ENCODE peak calls at places on chromosome 21, in six cellular contexts. T, E, V, L, J and A are unnamed samples. For H3K36me3 and H3K9me3, the result is how much of the 10 kb centered on the place peaks cover.

GRCh38 chr21:38494688-38495087 is 3.6 kb downstream of the ERG start:
- DNase-seq in E (no peak), T (no peak), L (no peak), J (no peak), V (peak), A (peak)

GRCh38 chr21:42421018-42421793 is 17.5 kb downstream of the UBASH3A start:
- DNase-seq in L (no peak), V (no peak), J (no peak), E (no peak), T (no peak), A (no peak)

GRCh38 chr21:38115870-38116269 is 140.9 kb upstream of the KCNJ15 start:
- DNase-seq in J (no peak), T (no peak), L (no peak), V (no peak), E (no peak), A (no peak)

GRCh38 chr21:40736145-40736544 is 110.8 kb downstream of the DSCAM start:
- DNase-seq in T (no peak), V (no peak), J (no peak), E (no peak), L (no peak), A (no peak)

GRCh38 chr21:41321211-41321907 is 4.8 kb downstream of the FAM3B start:
- DNase-seq in E (no peak), J (no peak), L (peak), T (no peak), V (no peak), A (no peak)

GRCh38 chr21:36217711-36218110 is 61.1 kb downstream of the DOP1B start:
- DNase-seq in L (no peak), V (no peak), E (no peak), J (no peak), T (no peak), A (no peak)

GRCh38 chr21:38349111-38349746 is 92.4 kb downstream of the KCNJ15 start:
- DNase-seq in V (peak), L (no peak), J (no peak), E (no peak), T (peak), A (no peak)

GRCh38 chr21:38054334-38054733 is 138.1 kb upstream of the KCNJ6 start:
- DNase-seq in E (no peak), T (no peak), V (no peak), L (no peak), J (no peak), A (no peak)

GRCh38 chr21:21675601-21676000 is 677.4 kb downstream of the NCAM2 start:
- DNase-seq in V (no peak), T (no peak), L (no peak), E (no peak), J (no peak), A (no peak)

GRCh38 chr21:37159053-37159776 is 86.2 kb downstream of the TTC3 start:
- DNase-seq in E (no peak), J (no peak), T (no peak), L (no peak), V (no peak), A (no peak)

GRCh38 chr21:39441502-39442475 is 3.8 kb downstream of the LCA5L start:
- DNase-seq in V (peak), J (no peak), L (peak), T (peak), E (no peak), A (peak)

DNA sequence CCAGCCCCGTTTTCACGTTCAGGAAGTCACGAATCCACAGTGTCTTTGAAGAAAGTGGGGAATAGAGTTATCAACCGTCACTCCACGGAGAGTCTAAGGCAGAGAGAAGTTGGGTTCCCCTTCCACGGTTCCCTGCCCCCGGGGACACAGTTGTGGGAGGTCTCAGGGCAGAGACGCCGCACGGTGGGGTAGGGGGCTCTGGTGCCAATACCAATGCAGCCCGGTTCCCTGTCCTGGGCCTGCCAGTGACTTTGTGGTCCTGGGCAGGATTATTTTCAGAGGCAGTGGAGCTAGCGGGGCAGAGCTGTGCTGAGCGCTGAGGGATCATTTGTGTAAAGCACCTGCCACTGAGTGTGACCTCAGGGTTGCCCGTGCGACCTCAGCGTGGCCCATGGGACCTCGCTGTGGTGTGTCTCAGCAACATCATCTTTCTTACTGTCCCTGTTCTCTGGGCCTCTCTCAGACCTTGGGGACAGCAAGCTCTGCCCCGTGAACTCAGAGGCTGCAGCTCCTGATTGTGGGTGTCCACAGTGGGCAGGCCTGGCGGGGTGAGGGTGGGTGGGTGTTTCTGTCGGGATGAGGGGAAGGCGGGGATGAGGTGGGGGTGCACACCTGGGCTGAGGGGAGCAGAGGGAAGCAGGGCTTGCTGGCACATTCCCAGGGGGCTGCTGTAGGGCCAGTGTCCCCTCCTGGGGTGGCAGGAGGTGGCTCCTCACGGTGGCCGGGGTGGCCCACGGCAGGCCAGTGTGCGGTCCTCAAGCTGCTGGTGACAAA is 65.2 kb downstream of the AGPAT3 start:
- DNase-seq in V (no peak), J (no peak), T (no peak), L (no peak), E (no peak), A (no peak)
- H3K36me3 ChIP-seq in V (under half), J (under half), T (under half), L (under half), E (under half), A (under half)

GRCh38 chr21:46608672-46609111 is 3.8 kb upstream of the S100B start:
- DNase-seq in L (no peak), V (no peak), J (no peak), T (no peak), E (no peak), A (no peak)

GRCh38 chr21:46616656-46617055 is 11.8 kb upstream of the S100B start:
- DNase-seq in L (no peak), V (no peak), J (no peak), T (no peak), E (no peak), A (no peak)

GRCh38 chr21:46610018-46610701 is 5.3 kb upstream of the S100B start:
- DNase-seq in J (no peak), V (no peak), L (no peak), T (no peak), E (no peak), A (no peak)

GRCh38 chr21:46617267-46618051 is 12.6 kb upstream of the S100B start:
- DNase-seq in L (no peak), J (no peak), E (no peak), V (peak), T (no peak), A (no peak)

GRCh38 chr21:46613391-46613790 is 8.5 kb upstream of the S100B start:
- DNase-seq in L (no peak), E (no peak), V (no peak), T (no peak), J (no peak), A (peak)
- H3K4me3 ChIP-seq in L (no peak), E (no peak), V (no peak), T (no peak), J (no peak), A (no peak)

DNA sequence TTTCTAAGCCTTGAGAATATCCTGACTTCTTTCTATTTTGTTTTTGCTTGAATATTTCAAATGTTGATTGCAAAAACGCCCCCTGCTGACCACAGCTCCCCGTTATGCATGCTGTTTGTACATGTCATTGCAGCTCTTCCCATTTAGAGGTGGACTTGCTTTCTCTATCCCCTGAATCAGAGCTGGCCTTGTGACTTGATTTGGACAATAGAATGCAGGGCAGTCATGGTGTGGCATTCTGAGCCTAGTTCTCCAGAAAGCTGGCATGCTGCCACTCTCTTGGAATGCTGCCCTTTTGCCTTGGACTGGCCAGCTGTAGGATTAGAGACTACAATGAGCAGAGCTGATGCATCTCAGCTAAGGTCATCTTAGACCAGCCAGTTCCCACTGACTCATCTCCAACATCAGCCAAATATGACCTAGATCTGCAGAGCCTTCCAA is 1561.5 kb downstream of the MRPL39 start:
- DNase-seq in L (no peak), V (peak), T (peak), J (peak), E (peak), A (peak)
- H3K9me3 ChIP-seq in L (under half), V (under half), T (under half), J (under half), E (under half), A (under half)

DNA sequence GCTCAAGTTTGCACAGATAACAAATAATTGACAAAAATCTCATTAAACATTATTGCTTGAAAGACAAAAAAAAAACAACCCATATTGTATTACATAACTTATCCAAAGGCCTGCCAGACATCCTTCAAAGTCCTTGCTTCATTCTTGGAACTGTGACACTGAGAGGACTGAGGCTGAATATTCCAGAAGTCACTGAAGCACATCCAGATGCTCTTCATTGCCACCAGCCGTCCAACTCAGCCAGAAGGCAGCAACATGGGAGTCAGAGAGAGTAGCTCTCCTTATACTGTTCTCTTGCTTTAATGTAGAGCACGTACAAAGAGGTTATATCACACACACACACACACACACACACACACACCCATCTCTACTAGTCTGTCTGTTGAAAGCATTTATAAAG is 755.0 kb downstream of the LTN1 start:
- DNase-seq in L (no peak), J (no peak), T (no peak), E (no peak), V (no peak), A (no peak)
- H3K36me3 ChIP-seq in L (under half), J (under half), T (under half), E (under half), V (under half), A (under half)

GRCh38 chr21:34022557-34023335 is 50.6 kb upstream of the MRPS6 start:
- DNase-seq in T (no peak), J (no peak), V (no peak), L (peak), E (no peak), A (peak)
- H3K4me3 ChIP-seq in T (no peak), J (no peak), V (no peak), L (no peak), E (no peak), A (no peak)

DNA sequence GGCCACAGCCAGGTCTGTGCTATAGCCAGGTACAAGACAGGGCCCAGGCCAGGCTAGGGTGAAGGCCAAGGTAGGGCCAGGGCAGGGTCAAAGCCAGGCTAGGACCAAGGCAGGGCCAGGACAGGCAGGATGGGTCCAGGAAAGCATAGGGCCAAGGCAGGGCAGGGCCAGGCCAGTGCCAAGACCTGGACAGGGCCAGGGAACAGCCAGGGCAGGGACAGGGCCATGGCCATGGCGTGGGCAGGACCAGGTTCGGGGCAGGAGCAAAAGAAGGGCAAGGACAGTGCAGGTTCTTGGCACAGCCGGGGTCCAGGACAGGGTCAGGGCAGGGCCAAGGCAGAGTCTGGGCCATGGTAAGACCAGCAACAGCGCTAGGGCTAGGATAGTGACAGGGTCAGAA is 153.4 kb downstream of the LIPI start:
- DNase-seq in L (no peak), T (no peak), E (no peak), V (no peak), J (no peak), A (no peak)
- H3K9me3 ChIP-seq in L (under half), T (under half), E (under half), V (under half), J (under half), A (under half)

GRCh38 chr21:15841856-15842564 is 112.2 kb downstream of the USP25 start:
- DNase-seq in V (peak), J (no peak), L (no peak), E (no peak), T (peak), A (peak)
- H3K36me3 ChIP-seq in V (under half), J (under half), L (under half), E (under half), T (under half), A (under half)

GRCh38 chr21:27885296-27885711 is 918.4 kb upstream of the ADAMTS5 start:
- DNase-seq in V (no peak), L (no peak), E (no peak), T (no peak), J (no peak), A (no peak)
- H3K4me3 ChIP-seq in V (no peak), L (no peak), E (no peak), T (no peak), J (no peak), A (no peak)

DNA sequence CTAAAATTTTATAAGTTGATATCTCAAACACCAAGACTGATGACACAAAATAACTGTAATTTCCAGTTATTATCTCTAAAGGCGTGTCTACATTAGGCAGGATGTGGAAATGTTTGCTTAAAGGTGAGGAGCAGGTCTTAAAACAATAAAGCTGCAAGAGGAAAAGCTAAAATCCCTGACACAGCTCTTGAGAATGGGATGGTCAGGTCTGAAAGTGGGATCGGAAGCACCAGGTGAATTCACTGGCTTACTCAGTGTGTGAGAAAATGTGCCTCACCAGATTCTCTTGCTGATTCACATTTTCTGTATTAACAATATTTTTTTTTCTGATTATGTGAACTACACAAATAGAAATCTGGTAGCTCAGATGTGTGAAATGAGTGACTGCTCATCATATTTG is 421.9 kb upstream of the ADAMTS5 start:
- DNase-seq in J (no peak), V (no peak), T (no peak), E (no peak), L (no peak), A (no peak)
- H3K9me3 ChIP-seq in J (under half), V (under half), T (under half), E (under half), L (under half), A (under half)